ENCODE peak calls at places on chromosomes 3 and 15, in seven cellular contexts. X is activated CD8-positive, alpha-beta T cell treated with anti-CD3 and anti-CD28 coated beads for 36 hours; L is CD8-positive, alpha-beta T cell; A is brain microvascular endothelial cell; K is A549; J is spleen; Z is GM10248. P is an unnamed sample.

GRCh38 chr3:125386811-125387210 is 11.7 kb upstream of the ZNF148 start:
- DNase-seq in Z (no peak), X (no peak), K (no peak), J (no peak), A (peak), L (no peak), P (peak)

GRCh38 chr3:118987466-118987865 is 47.2 kb downstream of the IGSF11 start:
- DNase-seq in A (no peak), L (no peak), J (no peak), X (no peak), Z (no peak), K (no peak), P (peak)

GRCh38 chr15:69668963-69669362 is 216.3 kb downstream of the RPLP1 start:
- DNase-seq in K (no peak), Z (peak), J (peak), A (no peak), L (peak), X (peak), P (no peak)

GRCh38 chr3:107412376-107412775 is 35.1 kb downstream of the CCDC54 start:
- DNase-seq in L (no peak), A (no peak), J (no peak), X (no peak), K (no peak), Z (no peak), P (peak)

GRCh38 chr15:23857028-23857641 is 170.0 kb upstream of the NDN start:
- DNase-seq in J (no peak), K (peak), X (peak), L (no peak), A (peak), Z (no peak), P (peak)

GRCh38 chr15:75238150-75238549 is 20.0 kb upstream of the GOLGA6C start:
- DNase-seq in Z (no peak), X (no peak), J (peak), K (no peak), A (no peak), L (no peak), P (no peak)

GRCh38 chr3:36269274-36269673 is 111.0 kb upstream of the STAC start:
- DNase-seq in J (no peak), L (no peak), K (no peak), X (no peak), A (no peak), Z (no peak), P (no peak)

GRCh38 chr15:32844118-32844711 is 126.4 kb downstream of the GREM1 start:
- DNase-seq in L (no peak), J (no peak), X (no peak), A (peak), Z (peak), K (peak), P (peak)

GRCh38 chr3:12489832-12490231 is 5.6 kb downstream of the TSEN2 start:
- DNase-seq in K (no peak), J (no peak), X (no peak), A (no peak), Z (no peak), L (no peak), P (no peak)

GRCh38 chr3:13727890-13728289 is 152.0 kb downstream of the WNT7A start:
- DNase-seq in A (no peak), Z (no peak), X (no peak), K (no peak), L (no peak), J (peak), P (no peak)

GRCh38 chr3:58324675-58325390 is 7.9 kb upstream of the PXK start:
- DNase-seq in A (no peak), X (no peak), J (no peak), Z (no peak), L (no peak), K (no peak), P (no peak)

GRCh38 chr3:51391566-51392300 is 648 bp downstream of the RBM15B start:
- DNase-seq in J (peak), A (peak), K (no peak), L (peak), X (peak), Z (peak), P (peak)

GRCh38 chr3:64443553-64444331 is 218.5 kb upstream of the PRICKLE2 start:
- DNase-seq in Z (no peak), K (no peak), L (no peak), A (peak), X (no peak), J (no peak), P (peak)

GRCh38 chr3:160564205-160564922 is 1.0 kb downstream of the KPNA4 start:
- DNase-seq in L (peak), A (no peak), J (no peak), X (peak), Z (no peak), K (peak), P (no peak)

GRCh38 chr3:133049491-133049890 is 11.3 kb downstream of the TMEM108 start:
- DNase-seq in K (no peak), A (peak), X (no peak), Z (no peak), J (no peak), L (no peak), P (no peak)

GRCh38 chr3:128318275-128318920 is 148.3 kb downstream of the DNAJB8 start:
- DNase-seq in J (no peak), L (no peak), A (no peak), Z (no peak), X (no peak), K (no peak), P (no peak)

GRCh38 chr3:124986153-124987143 is 51.9 kb upstream of the MUC13 start:
- DNase-seq in K (peak), J (no peak), L (no peak), Z (no peak), A (peak), X (no peak), P (peak)

GRCh38 chr3:15286022-15286421 is 46.4 kb downstream of the SH3BP5 start:
- DNase-seq in Z (no peak), A (no peak), X (no peak), L (no peak), J (no peak), K (no peak), P (no peak)
- TF ChIP-seq CTCF in Z (no peak), A (no peak), X (no peak), L (no peak), J (no peak), K (no peak), P (no peak)

DNA sequence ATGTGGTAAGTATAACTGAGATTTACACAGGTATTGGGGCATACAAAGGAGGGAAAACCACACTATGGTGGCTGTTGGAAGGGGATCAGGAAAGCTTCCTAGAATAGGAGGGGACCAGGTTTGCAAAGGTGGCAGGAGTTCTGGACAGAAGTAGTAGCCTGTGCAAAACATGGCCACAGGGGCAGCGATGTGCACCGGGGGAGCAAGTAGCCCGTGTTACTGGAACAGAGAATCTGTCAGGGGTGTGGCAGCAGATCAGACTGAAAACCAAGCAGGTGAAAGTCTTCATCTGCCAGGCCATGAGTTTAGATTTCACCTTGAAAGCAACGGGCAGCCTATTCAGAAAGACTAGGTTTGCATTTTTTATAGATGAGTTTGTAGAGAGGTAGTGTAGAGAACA is 182.3 kb upstream of the LPP start:
- DNase-seq in Z (no peak), A (no peak), L (no peak), X (no peak), K (no peak), J (no peak), P (no peak)
- TF ChIP-seq CTCF in Z (no peak), A (peak), L (no peak), X (no peak), K (no peak), J (no peak), P (no peak)

DNA sequence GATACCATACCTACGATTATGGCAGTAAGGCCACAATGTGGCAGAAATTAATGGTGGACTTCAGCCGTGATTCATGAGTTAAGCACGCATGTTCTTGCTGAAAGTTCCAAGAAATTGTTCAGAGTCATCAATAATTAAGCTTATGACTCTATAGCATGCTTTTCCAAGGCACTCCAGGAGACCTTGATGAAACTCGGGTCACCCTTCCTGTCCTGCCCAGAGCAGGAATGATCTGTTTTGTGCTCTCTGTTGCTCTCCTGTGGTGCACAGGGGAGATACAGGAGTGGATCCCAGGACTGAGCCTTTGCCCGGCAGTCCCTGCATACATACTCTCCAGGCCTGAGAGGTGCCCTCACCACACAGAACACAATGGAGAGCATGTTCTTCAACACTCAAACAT is 141.6 kb upstream of the SLC2A2 start:
- DNase-seq in Z (no peak), L (no peak), A (peak), K (peak), J (no peak), X (no peak), P (peak)
- TF ChIP-seq CTCF in Z (no peak), L (no peak), A (peak), K (peak), J (peak), X (no peak), P (peak)

GRCh38 chr15:67089218-67090193 is 24.1 kb downstream of the SMAD3 start:
- DNase-seq in Z (no peak), A (no peak), L (no peak), J (peak), K (peak), X (no peak), P (peak)
- TF ChIP-seq CTCF in Z (no peak), A (no peak), L (no peak), J (no peak), K (no peak), X (no peak), P (no peak)

GRCh38 chr3:169007145-169007544 is 656.4 kb downstream of the MECOM start:
- DNase-seq in L (no peak), X (no peak), A (no peak), K (no peak), J (no peak), Z (no peak), P (no peak)

DNA sequence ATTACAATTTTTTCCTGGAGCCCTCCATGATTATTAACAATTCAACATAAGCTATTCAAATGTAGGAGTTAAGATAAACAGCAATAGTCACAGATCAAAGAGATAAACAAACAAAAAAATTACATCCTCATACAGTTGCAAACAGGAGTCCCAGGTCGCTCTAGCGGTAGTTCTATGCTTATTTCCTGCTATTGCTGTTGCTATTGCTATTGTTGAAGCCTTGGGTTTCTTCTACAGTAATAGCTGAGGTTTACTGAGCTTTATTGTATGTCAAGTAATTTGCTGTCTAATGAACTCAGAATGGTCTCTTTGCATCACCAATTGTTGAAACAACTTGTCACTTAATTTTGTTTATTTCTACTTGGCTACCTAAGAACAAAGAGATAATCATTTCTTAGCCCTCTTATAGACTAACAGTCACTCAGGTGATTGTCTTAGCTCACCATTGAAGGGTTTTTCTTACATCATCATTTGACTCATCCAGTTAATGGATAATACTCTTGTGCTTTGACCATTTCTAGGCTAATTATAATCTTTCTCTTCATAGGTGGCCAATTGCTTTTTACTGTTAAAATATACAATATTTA is 654.6 kb downstream of the MECOM start:
- DNase-seq in L (no peak), J (no peak), K (no peak), A (no peak), Z (no peak), X (no peak), P (no peak)
- TF ChIP-seq CTCF in L (no peak), J (no peak), K (no peak), A (no peak), Z (no peak), X (no peak), P (no peak)

DNA sequence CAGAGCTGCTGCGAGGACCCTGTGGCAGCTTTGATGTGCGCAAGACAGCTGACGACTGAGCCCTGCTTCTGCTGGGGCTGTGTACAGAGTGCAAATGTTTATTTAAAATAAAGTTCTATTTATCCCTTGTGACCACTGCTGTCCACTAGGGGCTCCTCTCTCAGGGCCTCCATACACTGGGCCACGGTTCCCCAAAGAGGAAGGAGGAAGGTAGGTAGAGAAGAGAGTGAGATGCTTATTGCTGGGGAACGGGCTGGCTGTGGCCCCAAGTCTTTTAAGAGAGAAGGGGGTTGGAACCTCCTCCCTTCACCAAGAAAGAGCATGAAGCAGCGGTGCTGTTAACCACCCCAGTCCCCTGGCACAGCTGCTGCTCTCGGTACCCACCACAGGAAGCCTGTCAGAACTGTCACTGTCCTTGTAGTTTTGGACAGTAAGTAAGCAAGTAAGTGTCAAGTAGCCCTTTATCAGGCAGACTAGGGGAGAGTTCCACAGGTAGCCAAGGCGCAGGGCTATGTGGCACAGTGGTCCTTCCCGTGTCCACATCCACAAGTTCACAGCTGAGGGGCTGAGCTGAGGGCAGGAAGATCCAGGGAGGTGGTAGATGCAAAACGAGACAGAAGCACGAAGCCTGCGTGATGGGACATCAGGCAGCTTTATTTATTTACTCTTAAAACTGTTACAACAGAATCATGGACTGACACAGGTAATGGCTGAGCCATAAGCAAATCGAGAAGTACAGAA is 47.3 kb downstream of the DHX30 start:
- DNase-seq in L (no peak), K (no peak), Z (no peak), A (peak), J (peak), X (no peak), P (peak)
- TF ChIP-seq CTCF in L (no peak), K (peak), Z (no peak), A (peak), J (no peak), X (no peak), P (peak)

GRCh38 chr15:39789736-39790135 is 7.1 kb upstream of the FSIP1 start:
- DNase-seq in K (no peak), A (no peak), X (no peak), J (no peak), L (no peak), Z (no peak), P (peak)
- TF ChIP-seq CTCF in K (no peak), A (no peak), X (no peak), J (no peak), L (no peak), Z (no peak), P (no peak)

DNA sequence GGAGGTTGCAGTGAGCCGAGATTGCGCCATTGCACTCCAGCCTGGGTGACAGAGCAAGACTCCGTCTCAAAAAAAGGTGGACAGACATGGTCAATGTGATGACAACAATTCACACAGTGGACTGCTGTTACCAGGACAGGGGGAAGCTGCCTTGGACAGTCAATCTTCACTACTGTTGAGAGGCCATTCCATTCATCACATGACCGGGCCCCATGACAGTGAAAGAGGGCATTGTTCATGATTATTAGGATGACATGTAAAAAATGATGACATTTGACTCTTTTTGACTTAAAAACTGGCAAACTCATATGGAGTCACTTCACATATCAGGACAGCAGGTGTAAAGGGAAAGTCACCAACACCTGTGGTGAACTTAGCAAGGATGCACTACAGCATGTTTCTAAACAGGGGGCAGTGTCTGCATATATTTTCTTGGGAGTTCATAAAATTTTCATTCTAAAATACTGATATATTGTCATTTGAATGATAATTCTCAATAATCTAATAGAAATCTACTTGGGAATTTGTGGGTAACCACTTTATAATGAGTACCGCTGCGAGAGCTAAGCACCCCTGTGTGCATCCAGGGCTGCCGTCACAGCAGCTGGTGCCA is 34.2 kb upstream of the LDHAL6B start:
- DNase-seq in A (no peak), X (no peak), J (no peak), L (no peak), Z (no peak), K (no peak), P (no peak)
- TF ChIP-seq CTCF in A (peak), X (no peak), J (no peak), L (no peak), Z (no peak), K (peak), P (peak)

GRCh38 chr15:67420137-67420536 is 100.8 kb upstream of the C15orf61 start:
- DNase-seq in Z (no peak), X (no peak), J (no peak), K (no peak), L (no peak), A (no peak), P (no peak)

GRCh38 chr15:67416891-67417290 is 104.0 kb upstream of the C15orf61 start:
- DNase-seq in K (no peak), Z (no peak), L (no peak), J (no peak), A (no peak), X (no peak), P (no peak)

GRCh38 chr15:67422296-67422695 is 98.6 kb upstream of the C15orf61 start:
- DNase-seq in K (no peak), X (no peak), Z (no peak), L (no peak), A (no peak), J (no peak), P (no peak)

GRCh38 chr15:67419705-67420104 is 101.2 kb upstream of the C15orf61 start:
- DNase-seq in X (no peak), Z (no peak), A (no peak), K (no peak), J (no peak), L (no peak), P (no peak)

DNA sequence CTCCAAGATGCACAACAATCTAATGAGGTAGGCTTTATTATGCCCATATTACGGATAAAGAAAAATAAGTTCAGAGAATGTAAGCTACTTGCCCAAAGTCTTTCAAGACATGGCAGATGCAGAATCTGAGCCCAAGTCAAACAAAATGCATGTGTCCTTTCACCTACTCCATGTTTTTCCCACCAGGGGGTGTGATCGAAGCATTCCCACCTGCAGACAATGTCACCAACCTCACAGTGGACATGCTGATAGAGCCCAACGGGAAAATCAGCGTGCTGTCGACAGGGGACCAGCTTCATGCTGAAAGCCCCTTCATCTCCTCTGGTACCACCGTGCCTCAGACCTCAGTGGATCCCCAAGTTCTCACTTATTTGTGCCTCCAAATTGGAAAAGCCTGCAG is 99.8 kb upstream of the C15orf61 start:
- DNase-seq in X (no peak), A (no peak), Z (no peak), L (no peak), K (no peak), J (no peak), P (no peak)
- TF ChIP-seq CTCF in X (no peak), A (no peak), Z (no peak), L (no peak), K (no peak), J (no peak), P (no peak)